ENCODE peak calls at places on chromosomes 3 and 15, in ten cellular contexts. R, C, W, F, S, D, L, U, A and Q are unnamed samples.
A peak's percentile ranks its signal among the peaks of the same experiment; 100 is the strongest.

GRCh38 chr3:186682734-186683133 is 16.9 kb downstream of the HRG start:
- DNase-seq in D (no peak), R (no peak), W (no peak), L (no peak), F (no peak), S (no peak), C (no peak), U (no peak), A (no peak), Q (no peak)

GRCh38 chr3:142028174-142028833 is 121.0 kb downstream of the TFDP2 start:
- DNase-seq in F (peak; percentile 90), W (peak; percentile 44), D (no peak), U (peak; percentile 34), A (peak; percentile 51), S (peak; percentile 68), C (no peak), L (no peak), R (no peak), Q (peak; percentile 41)

GRCh38 chr15:84398763-84399701 is 163.5 kb downstream of the GOLGA6L4 start:
- DNase-seq in C (peak; percentile 48), R (no peak), A (no peak), W (no peak), L (peak; percentile 34), U (no peak), D (no peak), F (no peak), S (no peak), Q (no peak)

GRCh38 chr3:195806211-195806915 is 5.4 kb downstream of the MUC4 start:
- DNase-seq in S (no peak), C (no peak), R (peak; percentile 50), A (no peak), D (no peak), U (no peak), W (no peak), F (no peak), L (no peak), Q (no peak)

GRCh38 chr15:87896926-87897325 is 359.6 kb downstream of the NTRK3 start:
- DNase-seq in R (no peak), L (no peak), W (no peak), C (no peak), F (no peak), D (no peak), A (no peak), U (no peak), S (no peak), Q (no peak)

GRCh38 chr3:149954812-149955211 is 15.9 kb downstream of the PFN2 start:
- DNase-seq in F (no peak), U (no peak), L (no peak), A (no peak), S (no peak), R (no peak), C (no peak), W (no peak), D (no peak), Q (no peak)

GRCh38 chr3:73796382-73796781 is 171.6 kb upstream of the PDZRN3 start:
- DNase-seq in C (no peak), S (no peak), R (no peak), W (no peak), D (no peak), L (no peak), U (no peak), F (no peak), A (no peak), Q (no peak)

GRCh38 chr3:52190294-52190841 is 7.6 kb upstream of the ALAS1 start:
- DNase-seq in R (no peak), U (peak; percentile 38), L (peak; percentile 87), S (no peak), W (no peak), D (no peak), A (no peak), F (peak; percentile 49), C (no peak), Q (peak; percentile 63)

GRCh38 chr3:99545941-99546580 is 92.3 kb upstream of the COL8A1 start:
- DNase-seq in A (no peak), W (no peak), S (no peak), F (peak; percentile 45), R (no peak), C (no peak), U (no peak), D (no peak), L (no peak), Q (no peak)

GRCh38 chr3:194080473-194080872 is 55.5 kb upstream of the HES1 start:
- DNase-seq in L (no peak), C (no peak), R (no peak), S (no peak), W (no peak), D (no peak), U (no peak), A (no peak), F (no peak), Q (no peak)

GRCh38 chr3:158727499-158728377 is 4.5 kb downstream of the RARRES1 start:
- DNase-seq in W (peak; percentile 60), A (peak; percentile 76), F (peak; percentile 83), U (peak; percentile 76), C (no peak), L (no peak), R (peak; percentile 75), D (no peak), S (peak; percentile 79), Q (no peak)

GRCh38 chr15:59406446-59406845 is 31.5 kb upstream of the FAM81A start:
- DNase-seq in W (no peak), D (no peak), A (no peak), U (no peak), R (no peak), F (no peak), C (no peak), L (no peak), S (no peak), Q (peak; percentile 13)

GRCh38 chr15:71008250-71008870 is 106.9 kb upstream of the THSD4 start:
- DNase-seq in L (no peak), R (no peak), F (no peak), C (no peak), W (no peak), S (no peak), U (no peak), A (no peak), D (no peak), Q (no peak)

GRCh38 chr15:92143765-92144164 is 249.9 kb upstream of the ST8SIA2 start:
- DNase-seq in C (no peak), L (no peak), R (no peak), A (peak; percentile 9), F (no peak), D (no peak), S (no peak), W (no peak), U (no peak), Q (no peak)

DNA sequence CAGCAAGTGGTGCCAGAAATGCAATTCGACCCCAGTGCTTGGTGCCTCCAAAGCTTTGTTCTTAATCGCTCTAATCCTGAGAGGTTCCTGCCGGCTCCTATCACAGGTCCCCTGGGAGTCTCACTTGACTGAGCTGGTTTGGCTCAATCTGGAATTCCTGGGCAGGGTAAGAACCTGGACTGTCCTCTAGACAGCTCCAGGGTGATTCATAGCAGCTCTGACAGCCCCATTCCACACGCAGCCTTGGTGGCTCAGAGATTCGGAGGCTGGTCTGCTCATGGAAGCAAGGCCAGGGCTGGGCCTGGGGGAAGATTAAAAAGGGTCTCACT is 37.9 kb downstream of the MYO5C start:
- DNase-seq in R (no peak), A (no peak), W (no peak), L (no peak), F (peak; percentile 13), D (no peak), C (no peak), S (no peak), U (no peak), Q (no peak)
- H3K27ac ChIP-seq in R (no peak overlapping the region), A (no peak overlapping the region), W (no peak overlapping the region), L (no peak overlapping the region), F (no peak overlapping the region), D (no peak overlapping the region), C (no peak overlapping the region), S (peak overlapping the region; percentile 4), U (no peak overlapping the region), Q (no peak overlapping the region)

GRCh38 chr3:135145581-135145980 is 350.5 kb downstream of the EPHB1 start:
- DNase-seq in U (no peak), L (no peak), W (no peak), D (no peak), F (no peak), R (no peak), A (no peak), C (no peak), S (no peak), Q (no peak)

GRCh38 chr3:135148431-135148830 is 353.4 kb downstream of the EPHB1 start:
- DNase-seq in W (no peak), C (no peak), R (no peak), L (no peak), U (peak; percentile 33), F (no peak), A (no peak), S (no peak), D (no peak), Q (no peak)

GRCh38 chr3:135154186-135154585 is 359.1 kb downstream of the EPHB1 start:
- DNase-seq in U (no peak), D (no peak), F (no peak), L (no peak), R (no peak), S (no peak), W (no peak), A (no peak), C (no peak), Q (no peak)

GRCh38 chr3:135147657-135148056 is 352.6 kb downstream of the EPHB1 start:
- DNase-seq in S (no peak), A (no peak), C (no peak), U (no peak), L (no peak), D (no peak), F (no peak), W (no peak), R (no peak), Q (no peak)

DNA sequence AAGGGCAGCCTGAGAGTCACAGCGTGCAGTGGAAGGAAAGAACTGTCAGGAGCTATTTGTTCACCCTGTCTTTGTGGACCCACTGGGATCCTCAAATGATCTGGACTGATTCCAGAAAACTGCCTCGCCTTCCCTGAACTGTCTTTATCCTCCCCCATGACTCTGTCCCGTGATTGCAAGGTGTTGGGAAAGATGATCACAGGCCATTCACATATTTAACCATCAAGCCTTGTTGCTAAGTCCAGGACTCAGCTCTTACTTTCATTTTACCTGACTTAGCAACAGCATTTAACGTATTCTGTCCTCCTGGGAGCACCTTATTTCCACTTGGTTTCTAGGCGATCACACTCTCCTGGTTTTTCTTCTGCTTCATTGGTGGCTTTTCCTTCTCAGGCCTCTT is 355.2 kb downstream of the EPHB1 start:
- DNase-seq in L (no peak), F (no peak), C (no peak), A (no peak), U (no peak), R (no peak), W (no peak), S (no peak), D (no peak), Q (no peak)
- TF ChIP-seq POLR2A in L (no peak), F (no peak), C (no peak), A (no peak), U (no peak), R (no peak), W (no peak), S (no peak), D (no peak), Q (no peak)

GRCh38 chr15:77871838-77872371 is 205.6 kb downstream of the TBC1D2B start:
- DNase-seq in L (no peak), F (no peak), R (no peak), D (no peak), C (peak; percentile 57), A (peak; percentile 43), U (no peak), S (no peak), W (no peak), Q (no peak)
- TF ChIP-seq CTCF in L (no peak), F (no peak), R (no peak), D (no peak), C (no peak), A (peak; percentile 61), U (no peak), S (no peak), W (no peak), Q (no peak)

GRCh38 chr3:170909129-170909903 is 879 bp upstream of the EIF5A2 start:
- DNase-seq in C (no peak), S (peak; percentile 66), A (no peak), W (no peak), R (peak; percentile 62), D (no peak), U (peak; percentile 28), L (peak; percentile 49), F (peak; percentile 97), Q (no peak)
- H3K27ac ChIP-seq in C (no peak overlapping the region), S (peak overlapping the region; percentile 92), A (peak overlapping the region; percentile 56), W (no peak overlapping the region), R (peak overlapping the region; percentile 75), D (peak overlapping the region; percentile 82), U (peak overlapping the region; percentile 69), L (no peak overlapping the region), F (peak overlapping the region; percentile 81), Q (peak overlapping the region; percentile 41)